ENCODE peak calls at places on chromosome 17, in five cellular contexts. Q is lung, V is upper lobe of right lung, I is lower lobe of right lung, X is ascending aorta. H is an unnamed sample.

GRCh38 chr17:29565643-29566472 is 979 bp downstream of the ABHD15 start:
- DNase-seq in Q (peak; percentile 46), V (peak; percentile 83), I (peak; percentile 74), X (no peak), H (no peak)

GRCh38 chr17:73782231-73782630 is 138.0 kb upstream of the SDK2 start:
- DNase-seq in Q (no peak), V (no peak), I (no peak), X (no peak), H (no peak)

GRCh38 chr17:49843774-49844350 is 4.0 kb downstream of the TAC4 start:
- DNase-seq in Q (no peak), V (peak; percentile 59), I (no peak), X (no peak), H (no peak)

GRCh38 chr17:36544049-36544319 is 735 bp upstream of the GGNBP2 start:
- DNase-seq in Q (no peak), V (no peak), I (peak; percentile 61), X (no peak), H (peak; percentile 56)

GRCh38 chr17:376936-377863 is 24.6 kb upstream of the RPH3AL start:
- DNase-seq in Q (no peak), V (peak; percentile 41), I (no peak), X (no peak), H (no peak)

GRCh38 chr17:3534881-3535252 is 22.7 kb downstream of the TRPV3 start:
- DNase-seq in Q (no peak), V (no peak), I (peak; percentile 44), X (no peak), H (peak; percentile 34)

GRCh38 chr17:81233316-81233715 is 5.5 kb downstream of the TEPSIN start:
- DNase-seq in Q (no peak), V (no peak), I (no peak), X (no peak), H (no peak)

GRCh38 chr17:17515921-17516295 is 19.7 kb upstream of the RASD1 start:
- DNase-seq in Q (no peak), V (no peak), I (no peak), X (no peak), H (no peak)

GRCh38 chr17:67374329-67375053 is 2.6 kb upstream of the PITPNC1 start:
- DNase-seq in Q (peak; percentile 84), V (peak; percentile 93), I (peak; percentile 95), X (peak; percentile 52), H (peak; percentile 94)

GRCh38 chr17:81254955-81255717 is 16.0 kb downstream of the NDUFAF8 start:
- DNase-seq in Q (peak; percentile 91), V (peak; percentile 97), I (peak; percentile 95), X (no peak), H (peak; percentile 57)

GRCh38 chr17:27218719-27219488 is 75.0 kb upstream of the WSB1 start:
- DNase-seq in Q (no peak), V (no peak), I (no peak), X (no peak), H (peak; percentile 62)

GRCh38 chr17:7817643-7817964 is 16.4 kb upstream of the KDM6B start:
- DNase-seq in Q (no peak), V (no peak), I (no peak), X (no peak), H (no peak)

GRCh38 chr17:80089762-80090161 is 11.6 kb upstream of the GAA start:
- DNase-seq in Q (no peak), V (no peak), I (no peak), X (no peak), H (no peak)

GRCh38 chr17:78159575-78160158 is 8.7 kb upstream of the SYNGR2 start:
- DNase-seq in Q (no peak), V (no peak), I (no peak), X (no peak), H (no peak)

GRCh38 chr17:15091825-15092224 is 173.3 kb downstream of the PMP22 start:
- DNase-seq in Q (no peak), V (no peak), I (no peak), X (no peak), H (no peak)

GRCh38 chr17:68175905-68176304 is 71.9 kb upstream of the AMZ2 start:
- DNase-seq in Q (no peak), V (no peak), I (no peak), X (no peak), H (no peak)

GRCh38 chr17:68993112-68993511 is 37.9 kb upstream of the ABCA8 start:
- DNase-seq in Q (no peak), V (no peak), I (no peak), X (no peak), H (peak; percentile 39)

GRCh38 chr17:81927145-81927652 is 336 bp downstream of the MAFG start:
- DNase-seq in Q (no peak), V (no peak), I (no peak), X (no peak), H (no peak)

GRCh38 chr17:17605747-17606083 is 14.2 kb upstream of the PEMT start:
- DNase-seq in Q (no peak), V (no peak), I (no peak), X (no peak), H (no peak)

GRCh38 chr17:47279062-47279801 is 25.6 kb downstream of the ITGB3 start:
- DNase-seq in Q (peak; percentile 73), V (peak; percentile 73), I (peak; percentile 70), X (peak; percentile 57), H (peak; percentile 42)

GRCh38 chr17:6079155-6079554 is 9.0 kb downstream of the WSCD1 start:
- DNase-seq in Q (no peak), V (no peak), I (no peak), X (no peak), H (no peak)

GRCh38 chr17:81513669-81514484 is 1.3 kb upstream of the ACTG1 start:
- DNase-seq in Q (peak; percentile 60), V (peak; percentile 86), I (peak; percentile 83), X (no peak), H (peak; percentile 72)

DNA sequence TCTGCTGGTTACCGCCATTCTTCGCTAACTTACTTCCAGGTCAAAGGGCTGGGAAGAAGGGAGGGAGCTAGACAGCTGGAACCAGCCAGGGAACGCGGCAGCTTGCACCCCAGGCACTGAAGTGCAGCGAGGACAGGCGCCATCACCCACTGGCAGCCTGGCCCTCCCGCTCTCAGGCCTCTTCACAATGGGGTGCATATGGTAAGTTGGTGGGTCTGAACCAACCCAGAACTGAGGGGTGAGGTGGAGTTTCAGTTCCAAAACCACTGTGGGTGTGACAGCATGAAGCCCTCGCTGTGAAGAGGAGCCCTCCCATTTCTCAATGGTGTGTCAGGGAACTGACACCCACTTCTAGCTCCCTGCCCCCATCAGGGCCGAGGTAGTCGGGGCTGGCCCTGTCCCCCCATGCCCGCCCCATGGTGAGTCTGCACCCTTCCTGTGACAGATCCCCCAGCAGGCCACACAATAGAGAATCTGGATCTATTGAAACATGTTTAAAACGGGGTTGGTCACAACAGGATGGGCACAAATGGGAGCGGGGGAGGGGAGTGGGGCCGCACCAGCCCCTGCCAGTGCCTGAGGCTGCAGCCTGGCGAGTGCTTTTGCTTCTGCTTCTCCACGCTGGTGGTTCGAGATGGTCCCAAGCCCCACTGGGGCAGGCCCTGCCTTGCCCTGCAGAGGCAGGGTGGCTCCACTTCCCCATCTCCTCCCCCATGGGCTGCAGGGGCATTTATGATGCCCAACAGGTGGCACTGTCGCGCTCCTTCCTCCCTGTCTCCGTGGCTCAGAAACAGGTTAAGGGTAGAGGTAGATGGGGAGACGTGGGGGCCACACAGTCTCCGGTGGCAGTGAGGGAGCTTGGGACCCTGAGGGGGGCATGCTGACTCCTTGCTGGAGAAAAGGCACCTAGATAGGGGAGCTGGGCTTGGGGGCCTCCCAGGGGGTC is 2.3 kb downstream of the LIMD2 start:
- DNase-seq in Q (peak; percentile 69), V (peak; percentile 81), I (peak; percentile 84), X (no peak), H (peak; percentile 47)
- TF ChIP-seq CTCF in Q (peak; percentile 28), V (peak; percentile 59), I (peak; percentile 68), X (peak; percentile 45), H (peak; percentile 22)

DNA sequence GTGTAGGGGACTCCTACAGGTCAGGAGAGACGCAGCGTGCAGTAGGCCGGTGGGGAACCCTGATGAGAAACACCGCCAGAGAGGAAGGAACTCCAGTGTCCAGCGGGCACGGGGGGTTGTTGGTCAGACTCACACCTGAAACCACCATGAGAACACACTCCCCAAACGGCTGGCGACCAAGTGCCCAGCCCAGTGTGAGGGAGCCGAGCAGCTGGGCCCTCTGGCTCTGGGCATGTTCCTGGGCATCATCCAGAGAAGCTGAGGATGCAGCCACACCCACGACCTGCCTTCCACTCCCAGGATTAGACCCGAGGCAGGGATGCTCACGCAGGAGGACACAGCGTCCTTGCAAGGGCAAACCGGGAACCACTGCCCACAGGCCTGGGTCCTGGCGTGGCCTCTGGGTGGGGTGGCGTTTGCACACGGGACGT is 108.3 kb upstream of the ZNF750 start:
- DNase-seq in Q (no peak), V (peak; percentile 58), I (peak; percentile 37), X (no peak), H (no peak)
- H3K9me3 ChIP-seq in Q (peaks cover 6% of the 10 kb centered on the region), V (peaks cover 14% of the 10 kb centered on the region), I (peaks cover 27% of the 10 kb centered on the region), X (peaks cover 35% of the 10 kb centered on the region), H (no peaks in the 10 kb centered on the region)

DNA sequence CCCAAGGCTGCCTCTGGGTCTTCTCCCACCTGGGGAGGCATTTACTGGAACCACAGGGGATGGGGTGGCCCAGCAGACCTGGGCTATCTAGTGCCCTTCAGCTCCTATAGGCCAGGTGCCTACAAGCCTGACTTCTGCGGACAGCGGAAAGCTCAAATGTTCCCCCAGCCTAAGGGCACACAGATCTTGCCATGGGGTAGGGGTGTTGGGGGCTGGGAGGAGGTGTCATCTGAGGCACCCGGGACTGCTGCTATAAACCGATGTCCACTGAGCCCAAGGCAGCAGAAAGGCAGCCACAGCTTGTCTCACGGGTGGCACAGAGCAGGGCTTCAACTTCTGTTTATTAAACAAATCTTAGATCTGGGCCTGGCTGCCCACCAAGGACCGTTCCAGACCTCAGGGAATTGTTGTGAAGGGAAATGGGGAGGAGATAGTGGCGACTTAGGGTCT is 3.6 kb downstream of the MYO1C start:
- DNase-seq in Q (no peak), V (no peak), I (no peak), X (no peak), H (peak; percentile 33)
- H3K4me1 ChIP-seq in Q (peaks cover 27% of the 10 kb centered on the region), V (peaks cover 70% of the 10 kb centered on the region), I (peaks cover 75% of the 10 kb centered on the region), X (peaks cover 16% of the 10 kb centered on the region), H (peaks cover 25% of the 10 kb centered on the region)

GRCh38 chr17:71127416-71127815 is 958.1 kb downstream of the KCNJ2 start:
- DNase-seq in Q (no peak), V (no peak), I (no peak), X (no peak), H (no peak)
- TF ChIP-seq CTCF in Q (no peak), V (no peak), I (no peak), X (no peak), H (no peak)

GRCh38 chr17:52758481-52758880 is 600.0 kb upstream of the CA10 start:
- DNase-seq in Q (no peak), V (no peak), I (no peak), X (no peak), H (no peak)
- H3K9me3 ChIP-seq in Q (no peaks in the 10 kb centered on the region), V (no peaks in the 10 kb centered on the region), I (no peaks in the 10 kb centered on the region), X (no peaks in the 10 kb centered on the region), H (no peaks in the 10 kb centered on the region)

DNA sequence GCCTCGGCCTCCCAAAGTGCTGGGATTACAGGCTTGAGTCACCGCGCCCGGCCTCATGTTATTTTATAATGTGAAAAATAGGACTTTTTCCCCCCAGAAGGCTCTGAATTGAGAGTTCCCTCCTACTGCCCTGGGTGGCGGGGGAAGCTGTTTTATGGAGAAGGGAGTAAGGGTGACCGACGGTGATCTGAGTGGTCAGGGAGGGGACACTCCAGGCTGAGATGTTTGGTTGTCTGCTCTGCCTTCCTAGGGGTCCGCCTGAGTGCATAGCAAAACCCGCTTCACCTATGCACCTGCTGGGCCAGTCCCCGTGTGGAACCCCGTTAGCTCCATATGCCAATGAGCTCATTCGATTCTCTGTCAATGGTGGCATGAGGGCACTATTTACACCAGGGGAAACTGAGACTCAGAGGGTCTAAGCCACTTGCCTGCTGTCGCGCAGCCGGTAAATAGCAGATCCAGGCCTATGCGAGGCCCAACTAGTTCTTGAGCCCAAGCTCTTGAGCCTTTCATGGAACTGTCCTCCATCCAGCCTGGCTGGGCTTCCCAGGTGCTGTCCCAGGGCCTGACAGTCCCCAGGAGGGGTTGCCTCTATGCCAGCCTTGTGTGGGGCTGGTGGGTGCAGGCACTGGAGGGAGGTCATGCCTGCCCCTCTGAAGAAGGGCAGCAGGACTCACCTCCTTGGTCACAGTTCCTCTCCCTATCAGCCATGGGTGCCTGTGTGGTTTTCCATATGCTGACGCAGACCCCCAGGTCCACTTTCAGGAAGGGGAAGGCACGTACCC is 1.7 kb upstream of the GJD3 start:
- DNase-seq in Q (no peak), V (peak; percentile 48), I (no peak), X (no peak), H (no peak)
- H3K4me1 ChIP-seq in Q (peaks cover 5% of the 10 kb centered on the region), V (peaks cover 6% of the 10 kb centered on the region), I (peaks cover 15% of the 10 kb centered on the region), X (no peaks in the 10 kb centered on the region), H (peaks cover 5% of the 10 kb centered on the region)